ENCODE peak calls at places on chromosomes 16 and 17, in four cellular contexts. One of them, this sample, is unnamed.

GRCh38 chr17:49565948-49566491 is 9.7 kb upstream of the NXPH3 start:
- DNase-seq in hippocampal formation: no peak
- DNase-seq in EL: no peak
- DNase-seq in NCI-H446 treated with DMSO at 0.1 percent for 48 hours: no peak
- DNase-seq in this sample: no peak

GRCh38 chr16:56258508-56259424 is 67.5 kb downstream of the GNAO1 start:
- DNase-seq in NCI-H446 treated with DMSO at 0.1 percent for 48 hours: no peak
- DNase-seq in hippocampal formation: peak
- DNase-seq in EL: no peak
- DNase-seq in this sample: no peak

GRCh38 chr16:4372578-4373355 is 1.1 kb downstream of the VASN start:
- DNase-seq in NCI-H446 treated with DMSO at 0.1 percent for 48 hours: peak
- DNase-seq in hippocampal formation: peak
- DNase-seq in EL: peak
- DNase-seq in this sample: peak

GRCh38 chr16:21524068-21524751 is 75.2 kb upstream of the METTL9 start:
- DNase-seq in hippocampal formation: no peak
- DNase-seq in NCI-H446 treated with DMSO at 0.1 percent for 48 hours: no peak
- DNase-seq in EL: no peak
- DNase-seq in this sample: no peak

GRCh38 chr17:17435323-17435722 is 41.5 kb upstream of the MED9 start:
- DNase-seq in EL: peak
- DNase-seq in NCI-H446 treated with DMSO at 0.1 percent for 48 hours: no peak
- DNase-seq in hippocampal formation: no peak
- DNase-seq in this sample: no peak

GRCh38 chr16:11564046-11564926 is 22.4 kb downstream of the LITAF start:
- DNase-seq in hippocampal formation: no peak
- DNase-seq in NCI-H446 treated with DMSO at 0.1 percent for 48 hours: no peak
- DNase-seq in EL: no peak
- DNase-seq in this sample: no peak

GRCh38 chr16:57795431-57795878 is 6.8 kb downstream of the KIFC3 start:
- DNase-seq in NCI-H446 treated with DMSO at 0.1 percent for 48 hours: peak
- DNase-seq in EL: peak
- DNase-seq in hippocampal formation: peak
- DNase-seq in this sample: peak

GRCh38 chr17:41624208-41625101 is at the start of gene KRT17:
- DNase-seq in EL: no peak
- DNase-seq in NCI-H446 treated with DMSO at 0.1 percent for 48 hours: no peak
- DNase-seq in hippocampal formation: no peak
- DNase-seq in this sample: no peak

GRCh38 chr17:77375526-77375916 is 234.8 kb downstream of the SEC14L1 start:
- DNase-seq in hippocampal formation: no peak
- DNase-seq in EL: no peak
- DNase-seq in NCI-H446 treated with DMSO at 0.1 percent for 48 hours: no peak
- DNase-seq in this sample: no peak

GRCh38 chr16:48164907-48165715 is 9.3 kb upstream of the ABCC12 start:
- DNase-seq in NCI-H446 treated with DMSO at 0.1 percent for 48 hours: no peak
- DNase-seq in EL: peak
- DNase-seq in hippocampal formation: peak
- DNase-seq in this sample: peak

GRCh38 chr17:43171761-43172487 is 910 bp downstream of the NBR1 start:
- DNase-seq in NCI-H446 treated with DMSO at 0.1 percent for 48 hours: peak
- DNase-seq in hippocampal formation: peak
- DNase-seq in EL: peak
- DNase-seq in this sample: peak

GRCh38 chr17:33318241-33318640 is 25.1 kb upstream of the ASIC2 start:
- DNase-seq in NCI-H446 treated with DMSO at 0.1 percent for 48 hours: no peak
- DNase-seq in EL: no peak
- DNase-seq in hippocampal formation: no peak
- DNase-seq in this sample: no peak

GRCh38 chr17:17698869-17699351 is 17.7 kb downstream of the RAI1 start:
- DNase-seq in NCI-H446 treated with DMSO at 0.1 percent for 48 hours: no peak
- DNase-seq in EL: peak
- DNase-seq in hippocampal formation: no peak
- DNase-seq in this sample: no peak

GRCh38 chr16:64865037-64865696 is 256.7 kb downstream of the CDH11 start:
- DNase-seq in hippocampal formation: no peak
- DNase-seq in NCI-H446 treated with DMSO at 0.1 percent for 48 hours: peak
- DNase-seq in EL: peak
- DNase-seq in this sample: no peak

GRCh38 chr16:48194828-48195566 is 39.2 kb upstream of the ABCC12 start:
- DNase-seq in EL: peak
- DNase-seq in NCI-H446 treated with DMSO at 0.1 percent for 48 hours: peak
- DNase-seq in hippocampal formation: no peak
- DNase-seq in this sample: no peak

GRCh38 chr17:37176683-37177082 is 199.1 kb upstream of the C17orf78 start:
- DNase-seq in hippocampal formation: no peak
- DNase-seq in EL: peak
- DNase-seq in NCI-H446 treated with DMSO at 0.1 percent for 48 hours: no peak
- DNase-seq in this sample: no peak

GRCh38 chr16:85455534-85455933 is 157.6 kb upstream of the GSE1 start:
- DNase-seq in EL: no peak
- DNase-seq in NCI-H446 treated with DMSO at 0.1 percent for 48 hours: no peak
- DNase-seq in hippocampal formation: no peak
- DNase-seq in this sample: no peak

GRCh38 chr17:8056976-8057625 is 18.2 kb downstream of the ALOX15B start:
- DNase-seq in EL: no peak
- DNase-seq in NCI-H446 treated with DMSO at 0.1 percent for 48 hours: no peak
- DNase-seq in hippocampal formation: no peak
- DNase-seq in this sample: no peak

GRCh38 chr16:8916541-8917225 is 34.5 kb downstream of the LITAFD start:
- DNase-seq in NCI-H446 treated with DMSO at 0.1 percent for 48 hours: no peak
- DNase-seq in EL: no peak
- DNase-seq in hippocampal formation: no peak
- DNase-seq in this sample: no peak

GRCh38 chr17:35982409-35983191 is 1.3 kb upstream of the CCL16 start:
- DNase-seq in NCI-H446 treated with DMSO at 0.1 percent for 48 hours: no peak
- DNase-seq in hippocampal formation: no peak
- DNase-seq in EL: no peak
- DNase-seq in this sample: no peak

GRCh38 chr17:81921996-81922565 is 4.1 kb upstream of the SIRT7 start:
- DNase-seq in NCI-H446 treated with DMSO at 0.1 percent for 48 hours: no peak
- DNase-seq in EL: no peak
- DNase-seq in hippocampal formation: no peak
- DNase-seq in this sample: no peak